ENCODE peak calls at places on chromosomes 7 and 10, in eight cellular contexts. One of them, this sample, is unnamed.

GRCh38 chr10:69802424-69803161 is 887 bp downstream of the COL13A1 start:
- DNase-seq in tibial artery: peak
- DNase-seq in SHP77 treated with DMSO at 0.1 percent for 48 hours: no peak
- DNase-seq in stimulated activated CD8-positive, alpha-beta memory T cell treated with anti-CD3 and anti-CD28 coated beads, Interleukin-2, amount 100 ng/mL, for 48 hours: no peak
- DNase-seq in effector memory CD8-positive, alpha-beta T cell: no peak
- DNase-seq in NCI-H2029 treated with DMSO at 0.1 percent for 48 hours: no peak
- DNase-seq in activated T-helper 1 cell treated with Interleukin-2 at 50 U/mL for 16 hours: no peak
- DNase-seq in activated B cell treated with CpG ODN at 0.5 μM for 24 hours: no peak
- DNase-seq in this sample: peak

GRCh38 chr10:99993994-99994689 is 15.6 kb downstream of the DNMBP start:
- DNase-seq in tibial artery: peak
- DNase-seq in SHP77 treated with DMSO at 0.1 percent for 48 hours: peak
- DNase-seq in stimulated activated CD8-positive, alpha-beta memory T cell treated with anti-CD3 and anti-CD28 coated beads, Interleukin-2, amount 100 ng/mL, for 48 hours: peak
- DNase-seq in effector memory CD8-positive, alpha-beta T cell: peak
- DNase-seq in NCI-H2029 treated with DMSO at 0.1 percent for 48 hours: no peak
- DNase-seq in activated T-helper 1 cell treated with Interleukin-2 at 50 U/mL for 16 hours: peak
- DNase-seq in activated B cell treated with CpG ODN at 0.5 μM for 24 hours: peak
- DNase-seq in this sample: peak

GRCh38 chr10:129897851-129898463 is 66.1 kb downstream of the EBF3 start:
- DNase-seq in tibial artery: no peak
- DNase-seq in SHP77 treated with DMSO at 0.1 percent for 48 hours: no peak
- DNase-seq in stimulated activated CD8-positive, alpha-beta memory T cell treated with anti-CD3 and anti-CD28 coated beads, Interleukin-2, amount 100 ng/mL, for 48 hours: no peak
- DNase-seq in effector memory CD8-positive, alpha-beta T cell: no peak
- DNase-seq in NCI-H2029 treated with DMSO at 0.1 percent for 48 hours: no peak
- DNase-seq in activated T-helper 1 cell treated with Interleukin-2 at 50 U/mL for 16 hours: no peak
- DNase-seq in activated B cell treated with CpG ODN at 0.5 μM for 24 hours: no peak
- DNase-seq in this sample: no peak

GRCh38 chr10:51527806-51528205 is 171.6 kb downstream of the CSTF2T start:
- DNase-seq in tibial artery: no peak
- DNase-seq in SHP77 treated with DMSO at 0.1 percent for 48 hours: no peak
- DNase-seq in stimulated activated CD8-positive, alpha-beta memory T cell treated with anti-CD3 and anti-CD28 coated beads, Interleukin-2, amount 100 ng/mL, for 48 hours: no peak
- DNase-seq in effector memory CD8-positive, alpha-beta T cell: no peak
- DNase-seq in NCI-H2029 treated with DMSO at 0.1 percent for 48 hours: no peak
- DNase-seq in activated T-helper 1 cell treated with Interleukin-2 at 50 U/mL for 16 hours: no peak
- DNase-seq in activated B cell treated with CpG ODN at 0.5 μM for 24 hours: no peak
- DNase-seq in this sample: no peak

GRCh38 chr7:29319719-29320521 is 125.3 kb downstream of the CHN2 start:
- DNase-seq in tibial artery: no peak
- DNase-seq in SHP77 treated with DMSO at 0.1 percent for 48 hours: no peak
- DNase-seq in stimulated activated CD8-positive, alpha-beta memory T cell treated with anti-CD3 and anti-CD28 coated beads, Interleukin-2, amount 100 ng/mL, for 48 hours: no peak
- DNase-seq in effector memory CD8-positive, alpha-beta T cell: no peak
- DNase-seq in NCI-H2029 treated with DMSO at 0.1 percent for 48 hours: no peak
- DNase-seq in activated T-helper 1 cell treated with Interleukin-2 at 50 U/mL for 16 hours: no peak
- DNase-seq in activated B cell treated with CpG ODN at 0.5 μM for 24 hours: no peak
- DNase-seq in this sample: no peak

GRCh38 chr7:50537417-50537816 is 27.8 kb downstream of the DDC start:
- DNase-seq in tibial artery: no peak
- DNase-seq in SHP77 treated with DMSO at 0.1 percent for 48 hours: no peak
- DNase-seq in stimulated activated CD8-positive, alpha-beta memory T cell treated with anti-CD3 and anti-CD28 coated beads, Interleukin-2, amount 100 ng/mL, for 48 hours: no peak
- DNase-seq in effector memory CD8-positive, alpha-beta T cell: no peak
- DNase-seq in NCI-H2029 treated with DMSO at 0.1 percent for 48 hours: no peak
- DNase-seq in activated T-helper 1 cell treated with Interleukin-2 at 50 U/mL for 16 hours: no peak
- DNase-seq in activated B cell treated with CpG ODN at 0.5 μM for 24 hours: no peak
- DNase-seq in this sample: no peak

GRCh38 chr10:133096616-133097269 is 9.0 kb downstream of the ADGRA1 start:
- DNase-seq in tibial artery: no peak
- DNase-seq in SHP77 treated with DMSO at 0.1 percent for 48 hours: no peak
- DNase-seq in stimulated activated CD8-positive, alpha-beta memory T cell treated with anti-CD3 and anti-CD28 coated beads, Interleukin-2, amount 100 ng/mL, for 48 hours: no peak
- DNase-seq in effector memory CD8-positive, alpha-beta T cell: no peak
- DNase-seq in NCI-H2029 treated with DMSO at 0.1 percent for 48 hours: no peak
- DNase-seq in activated T-helper 1 cell treated with Interleukin-2 at 50 U/mL for 16 hours: no peak
- DNase-seq in activated B cell treated with CpG ODN at 0.5 μM for 24 hours: no peak
- DNase-seq in this sample: no peak

GRCh38 chr10:79142064-79142491 is 73.3 kb downstream of the ZMIZ1 start:
- DNase-seq in tibial artery: no peak
- DNase-seq in SHP77 treated with DMSO at 0.1 percent for 48 hours: no peak
- DNase-seq in stimulated activated CD8-positive, alpha-beta memory T cell treated with anti-CD3 and anti-CD28 coated beads, Interleukin-2, amount 100 ng/mL, for 48 hours: no peak
- DNase-seq in effector memory CD8-positive, alpha-beta T cell: no peak
- DNase-seq in NCI-H2029 treated with DMSO at 0.1 percent for 48 hours: peak
- DNase-seq in activated T-helper 1 cell treated with Interleukin-2 at 50 U/mL for 16 hours: no peak
- DNase-seq in activated B cell treated with CpG ODN at 0.5 μM for 24 hours: no peak
- DNase-seq in this sample: no peak

GRCh38 chr7:85090138-85090537 is 96.7 kb downstream of the SEMA3D start:
- DNase-seq in tibial artery: no peak
- DNase-seq in SHP77 treated with DMSO at 0.1 percent for 48 hours: no peak
- DNase-seq in stimulated activated CD8-positive, alpha-beta memory T cell treated with anti-CD3 and anti-CD28 coated beads, Interleukin-2, amount 100 ng/mL, for 48 hours: no peak
- DNase-seq in effector memory CD8-positive, alpha-beta T cell: no peak
- DNase-seq in NCI-H2029 treated with DMSO at 0.1 percent for 48 hours: no peak
- DNase-seq in activated T-helper 1 cell treated with Interleukin-2 at 50 U/mL for 16 hours: no peak
- DNase-seq in activated B cell treated with CpG ODN at 0.5 μM for 24 hours: no peak
- DNase-seq in this sample: peak

GRCh38 chr7:87543623-87544022 is 57.1 kb downstream of the ABCB1 start:
- DNase-seq in tibial artery: no peak
- DNase-seq in SHP77 treated with DMSO at 0.1 percent for 48 hours: no peak
- DNase-seq in stimulated activated CD8-positive, alpha-beta memory T cell treated with anti-CD3 and anti-CD28 coated beads, Interleukin-2, amount 100 ng/mL, for 48 hours: no peak
- DNase-seq in effector memory CD8-positive, alpha-beta T cell: no peak
- DNase-seq in NCI-H2029 treated with DMSO at 0.1 percent for 48 hours: no peak
- DNase-seq in activated T-helper 1 cell treated with Interleukin-2 at 50 U/mL for 16 hours: no peak
- DNase-seq in activated B cell treated with CpG ODN at 0.5 μM for 24 hours: no peak
- DNase-seq in this sample: no peak

GRCh38 chr10:69268761-69269416 is 9.4 kb upstream of the HK1 start:
- DNase-seq in tibial artery: no peak
- DNase-seq in SHP77 treated with DMSO at 0.1 percent for 48 hours: no peak
- DNase-seq in stimulated activated CD8-positive, alpha-beta memory T cell treated with anti-CD3 and anti-CD28 coated beads, Interleukin-2, amount 100 ng/mL, for 48 hours: no peak
- DNase-seq in effector memory CD8-positive, alpha-beta T cell: no peak
- DNase-seq in NCI-H2029 treated with DMSO at 0.1 percent for 48 hours: no peak
- DNase-seq in activated T-helper 1 cell treated with Interleukin-2 at 50 U/mL for 16 hours: no peak
- DNase-seq in activated B cell treated with CpG ODN at 0.5 μM for 24 hours: no peak
- DNase-seq in this sample: no peak

GRCh38 chr10:34200355-34200901 is 614.7 kb downstream of the PARD3 start:
- DNase-seq in tibial artery: no peak
- DNase-seq in SHP77 treated with DMSO at 0.1 percent for 48 hours: no peak
- DNase-seq in stimulated activated CD8-positive, alpha-beta memory T cell treated with anti-CD3 and anti-CD28 coated beads, Interleukin-2, amount 100 ng/mL, for 48 hours: no peak
- DNase-seq in effector memory CD8-positive, alpha-beta T cell: no peak
- DNase-seq in NCI-H2029 treated with DMSO at 0.1 percent for 48 hours: no peak
- DNase-seq in activated T-helper 1 cell treated with Interleukin-2 at 50 U/mL for 16 hours: no peak
- DNase-seq in activated B cell treated with CpG ODN at 0.5 μM for 24 hours: no peak
- DNase-seq in this sample: no peak

GRCh38 chr7:107725138-107725740 is 18.7 kb upstream of the CBLL1 start:
- DNase-seq in tibial artery: no peak
- DNase-seq in SHP77 treated with DMSO at 0.1 percent for 48 hours: peak
- DNase-seq in stimulated activated CD8-positive, alpha-beta memory T cell treated with anti-CD3 and anti-CD28 coated beads, Interleukin-2, amount 100 ng/mL, for 48 hours: no peak
- DNase-seq in effector memory CD8-positive, alpha-beta T cell: peak
- DNase-seq in NCI-H2029 treated with DMSO at 0.1 percent for 48 hours: peak
- DNase-seq in activated T-helper 1 cell treated with Interleukin-2 at 50 U/mL for 16 hours: peak
- DNase-seq in activated B cell treated with CpG ODN at 0.5 μM for 24 hours: no peak
- DNase-seq in this sample: no peak

This sample was measured in left ventricle myocardium superior.